ENCODE peak calls at places on chromosomes 2 and 18, in eight cellular contexts. T is CD8-positive, alpha-beta memory T cell; P is transverse colon; U is effector memory CD4-positive, alpha-beta T cell; B is psoas muscle; H is heart left ventricle; V is CD4-positive, CD25-positive, alpha-beta regulatory T cell; Z is tibial artery. S is an unnamed sample.

GRCh38 chr2:24720310-24720709 is 72.9 kb downstream of the PTRHD1 start:
- DNase-seq in T (no peak), P (no peak), B (no peak), U (no peak), H (no peak), V (no peak), Z (no peak), S (no peak)

GRCh38 chr2:120883607-120884405 is 148.1 kb downstream of the GLI2 start:
- DNase-seq in Z (no peak), H (peak; percentile 17), V (no peak), P (no peak), B (no peak), U (no peak), T (no peak), S (no peak)

GRCh38 chr18:58615150-58616132 is 13.4 kb downstream of the ALPK2 start:
- DNase-seq in U (peak; percentile 36), T (peak; percentile 14), H (no peak), V (peak; percentile 37), P (peak; percentile 21), Z (no peak), B (no peak), S (no peak)

GRCh38 chr2:162403884-162404283 is 60.0 kb downstream of the GCA start:
- DNase-seq in U (no peak), V (no peak), Z (no peak), T (no peak), H (no peak), P (no peak), B (no peak), S (no peak)

GRCh38 chr2:113185643-113186315 is 12.0 kb downstream of the PSD4 start:
- DNase-seq in B (peak; percentile 53), T (no peak), P (no peak), V (no peak), Z (peak; percentile 44), U (no peak), H (no peak), S (no peak)

GRCh38 chr2:206086683-206087350 is 843 bp upstream of the INO80D start:
- DNase-seq in Z (no peak), P (no peak), T (no peak), B (no peak), V (no peak), U (no peak), H (no peak), S (no peak)

GRCh38 chr2:71923887-71924533 is 223.7 kb downstream of the CYP26B1 start:
- DNase-seq in B (peak; percentile 53), P (peak; percentile 73), T (peak; percentile 23), V (peak; percentile 25), U (no peak), Z (peak; percentile 71), H (peak; percentile 68), S (peak; percentile 85)

GRCh38 chr18:68387246-68387645 is 327.7 kb downstream of the TMX3 start:
- DNase-seq in V (no peak), B (no peak), P (no peak), H (no peak), T (no peak), U (no peak), Z (no peak), S (no peak)

GRCh38 chr18:75255113-75255512 is 44.5 kb downstream of the TSHZ1 start:
- DNase-seq in B (no peak), U (no peak), P (no peak), V (no peak), T (no peak), H (no peak), Z (no peak), S (no peak)

GRCh38 chr2:230525682-230526081 is 109.7 kb downstream of the SP100 start:
- DNase-seq in Z (no peak), H (no peak), U (no peak), B (no peak), P (no peak), T (no peak), V (no peak), S (no peak)

GRCh38 chr2:30663806-30664205 is 143.4 kb downstream of the CAPN13 start:
- DNase-seq in U (no peak), V (no peak), H (no peak), Z (no peak), T (no peak), P (no peak), B (no peak), S (no peak)

GRCh38 chr2:174059178-174059874 is 94.2 kb upstream of the SP3 start:
- DNase-seq in U (no peak), T (no peak), V (no peak), P (no peak), Z (no peak), H (no peak), B (no peak), S (no peak)

GRCh38 chr18:37483221-37483971 is 82.2 kb downstream of the CELF4 start:
- DNase-seq in U (no peak), H (no peak), B (no peak), Z (no peak), P (no peak), T (no peak), V (no peak), S (no peak)
- H3K27ac ChIP-seq in U (no peak overlapping the region), H (no peak overlapping the region), B (no peak overlapping the region), Z (no peak overlapping the region), P (no peak overlapping the region), T (no peak overlapping the region), V (no peak overlapping the region), S (no peak overlapping the region)

GRCh38 chr2:233838726-233839446 is 15.4 kb downstream of the HJURP start:
- DNase-seq in B (no peak), Z (no peak), U (no peak), P (no peak), H (no peak), T (no peak), V (no peak), S (no peak)
- H3K36me3 ChIP-seq in B (no peaks in the 10 kb centered on the region), Z (no peaks in the 10 kb centered on the region), U (no peaks in the 10 kb centered on the region), P (no peaks in the 10 kb centered on the region), H (no peaks in the 10 kb centered on the region), T (no peaks in the 10 kb centered on the region), V (peaks cover 2% of the 10 kb centered on the region), S (peaks cover 63% of the 10 kb centered on the region)

DNA sequence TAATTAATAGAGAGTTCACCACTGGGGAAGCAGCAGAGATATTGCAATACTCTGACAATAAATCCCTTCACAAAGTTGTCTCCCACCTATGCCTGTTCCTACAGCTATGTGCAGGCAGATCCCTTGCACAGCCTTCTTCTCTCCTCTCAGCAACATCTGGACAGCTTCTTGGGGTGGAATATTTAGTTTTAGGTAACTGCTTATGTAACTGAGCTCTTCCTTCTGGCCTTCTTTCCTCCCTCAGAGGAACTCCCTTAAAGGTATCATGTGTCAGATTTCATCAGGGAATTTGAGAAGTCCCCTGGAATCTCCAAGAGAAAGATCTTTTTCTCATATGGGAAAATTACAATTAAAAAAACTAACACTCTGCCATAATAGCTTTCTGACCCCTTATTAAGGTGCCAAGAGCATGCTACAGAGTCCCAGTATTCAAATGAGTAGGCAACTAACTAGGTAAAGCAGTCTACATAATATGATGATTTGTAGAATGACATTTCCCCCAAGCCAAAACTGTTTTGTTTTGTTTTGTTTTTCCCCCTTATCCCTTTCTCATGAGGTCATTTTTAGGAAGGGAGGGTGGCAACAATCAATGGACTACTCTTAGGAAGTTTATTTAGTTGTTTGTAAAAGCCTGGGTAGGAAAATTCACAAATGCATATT is 2.4 kb downstream of the TMEM200C start:
- DNase-seq in V (no peak), T (no peak), H (no peak), B (no peak), Z (no peak), U (no peak), P (no peak), S (no peak)
- H3K4me3 ChIP-seq in V (no peak overlapping the region), T (no peak overlapping the region), H (no peak overlapping the region), B (no peak overlapping the region), Z (no peak overlapping the region), U (no peak overlapping the region), P (no peak overlapping the region), S (no peak overlapping the region)

GRCh38 chr2:100980046-100980445 is 22.0 kb upstream of the RPL31 start:
- DNase-seq in V (no peak), U (no peak), T (no peak), H (no peak), B (no peak), Z (no peak), P (no peak), S (no peak)
- H3K27ac ChIP-seq in V (no peak overlapping the region), U (no peak overlapping the region), T (no peak overlapping the region), H (no peak overlapping the region), B (no peak overlapping the region), Z (no peak overlapping the region), P (no peak overlapping the region), S (no peak overlapping the region)

GRCh38 chr2:152661076-152661475 is 56.2 kb downstream of the PRPF40A start:
- DNase-seq in H (no peak), V (no peak), B (no peak), P (no peak), U (no peak), Z (no peak), T (no peak), S (no peak)
- H3K36me3 ChIP-seq in H (peaks cover 61% of the 10 kb centered on the region), V (peaks cover 89% of the 10 kb centered on the region), B (peaks cover 6% of the 10 kb centered on the region), P (peaks cover 71% of the 10 kb centered on the region), U (peaks cover 86% of the 10 kb centered on the region), Z (peaks cover 96% of the 10 kb centered on the region), T (peaks cover 53% of the 10 kb centered on the region), S (peaks cover 16% of the 10 kb centered on the region)

GRCh38 chr2:171578156-171578803 is 56.0 kb downstream of the CYBRD1 start:
- DNase-seq in U (no peak), T (no peak), H (no peak), Z (no peak), P (no peak), V (no peak), B (no peak), S (no peak)

GRCh38 chr2:171575606-171576005 is 53.3 kb downstream of the CYBRD1 start:
- DNase-seq in Z (no peak), T (no peak), V (no peak), U (no peak), B (no peak), H (no peak), P (no peak), S (no peak)

GRCh38 chr2:171579481-171579880 is 57.2 kb downstream of the CYBRD1 start:
- DNase-seq in Z (no peak), V (no peak), H (no peak), P (no peak), B (no peak), T (no peak), U (no peak), S (no peak)

GRCh38 chr2:171571721-171572120 is 49.4 kb downstream of the CYBRD1 start:
- DNase-seq in P (no peak), U (no peak), Z (no peak), B (no peak), V (no peak), H (no peak), T (no peak), S (no peak)

DNA sequence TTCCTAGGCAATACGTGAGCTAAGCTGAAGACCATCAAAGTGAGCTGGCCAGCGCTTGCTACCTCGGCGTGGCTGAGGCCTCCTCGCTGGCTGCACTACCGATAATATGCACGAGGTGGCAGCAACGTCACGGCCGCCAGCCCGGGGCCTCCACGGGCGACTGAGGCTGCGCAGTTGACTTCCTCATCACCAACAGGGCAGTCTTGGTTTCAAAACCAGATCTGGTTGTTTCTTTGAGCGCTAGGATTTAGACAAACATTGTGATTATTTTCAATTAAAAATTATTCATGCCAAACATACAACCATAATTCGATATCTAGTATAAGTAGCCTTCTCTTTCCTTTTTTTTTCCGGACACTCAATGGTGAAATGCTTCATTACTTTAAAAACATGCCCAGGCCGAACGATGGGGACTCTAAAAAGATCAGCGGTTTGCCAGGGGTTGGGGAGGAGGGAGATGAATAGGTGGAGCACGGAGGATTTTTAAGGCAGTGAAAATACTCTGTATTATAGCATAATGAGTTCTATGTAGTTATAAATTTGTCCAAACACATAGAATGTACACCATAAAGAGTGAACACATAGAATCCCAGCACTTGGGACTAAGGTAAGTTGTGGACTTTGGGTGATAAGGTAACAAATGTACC is 52.0 kb downstream of the CYBRD1 start:
- DNase-seq in Z (peak; percentile 69), P (peak; percentile 83), H (peak; percentile 76), V (peak; percentile 61), U (peak; percentile 40), B (peak; percentile 74), T (peak; percentile 68), S (peak; percentile 58)
- H3K4me3 ChIP-seq in Z (no peak overlapping the region), P (no peak overlapping the region), H (no peak overlapping the region), V (no peak overlapping the region), U (no peak overlapping the region), B (no peak overlapping the region), T (no peak overlapping the region), S (no peak overlapping the region)

S was measured in iPS DF 6.9.